ENCODE peak calls at places on chromosome 1, in six cellular contexts. One of them, this sample, is unnamed.

GRCh38 chr1:241939798-241940197 is 17.8 kb upstream of the BECN2 start:
- DNase-seq in neuronal stem cell: no peak
- DNase-seq in H1: no peak
- DNase-seq in IMR-90: no peak
- DNase-seq in H9: no peak
- DNase-seq in mesenchymal stem cell: no peak
- DNase-seq in this sample: no peak

GRCh38 chr1:85495556-85495955 is 30.6 kb upstream of the DDAH1 start:
- DNase-seq in neuronal stem cell: no peak
- DNase-seq in H1: no peak
- DNase-seq in IMR-90: peak
- DNase-seq in H9: no peak
- DNase-seq in mesenchymal stem cell: peak
- DNase-seq in this sample: peak

GRCh38 chr1:1291611-1292441 is 11.6 kb downstream of the SCNN1D start:
- DNase-seq in neuronal stem cell: no peak
- DNase-seq in H1: no peak
- DNase-seq in IMR-90: peak
- DNase-seq in H9: peak
- DNase-seq in mesenchymal stem cell: peak
- DNase-seq in this sample: peak

GRCh38 chr1:236020359-236021000 is 44.4 kb downstream of the NID1 start:
- DNase-seq in neuronal stem cell: no peak
- DNase-seq in H1: no peak
- DNase-seq in IMR-90: no peak
- DNase-seq in H9: no peak
- DNase-seq in mesenchymal stem cell: no peak
- DNase-seq in this sample: peak

GRCh38 chr1:3293563-3294080 is 160.8 kb upstream of the ARHGEF16 start:
- DNase-seq in neuronal stem cell: no peak
- DNase-seq in H1: no peak
- DNase-seq in IMR-90: no peak
- DNase-seq in H9: no peak
- DNase-seq in mesenchymal stem cell: no peak
- DNase-seq in this sample: no peak

GRCh38 chr1:33250724-33251123 is 5.6 kb upstream of the ZNF362 start:
- DNase-seq in neuronal stem cell: no peak
- DNase-seq in H1: no peak
- DNase-seq in IMR-90: no peak
- DNase-seq in H9: no peak
- DNase-seq in mesenchymal stem cell: no peak
- DNase-seq in this sample: no peak

GRCh38 chr1:83942914-83943313 is 56.0 kb downstream of the TTLL7 start:
- DNase-seq in neuronal stem cell: no peak
- DNase-seq in H1: no peak
- DNase-seq in IMR-90: peak
- DNase-seq in H9: no peak
- DNase-seq in mesenchymal stem cell: peak
- DNase-seq in this sample: peak

GRCh38 chr1:19606817-19607706 is 37.0 kb upstream of the NBL1 start:
- DNase-seq in neuronal stem cell: no peak
- DNase-seq in H1: no peak
- DNase-seq in IMR-90: peak
- DNase-seq in H9: no peak
- DNase-seq in mesenchymal stem cell: no peak
- DNase-seq in this sample: no peak

GRCh38 chr1:18945401-18945849 is 11.1 kb downstream of the IFFO2 start:
- DNase-seq in neuronal stem cell: no peak
- DNase-seq in H1: no peak
- DNase-seq in IMR-90: peak
- DNase-seq in H9: peak
- DNase-seq in mesenchymal stem cell: peak
- DNase-seq in this sample: no peak

GRCh38 chr1:234960722-234961467 is 167.7 kb downstream of the TOMM20 start:
- DNase-seq in neuronal stem cell: no peak
- DNase-seq in H1: no peak
- DNase-seq in IMR-90: peak
- DNase-seq in H9: no peak
- DNase-seq in mesenchymal stem cell: peak
- DNase-seq in this sample: no peak

GRCh38 chr1:233300326-233300725 is 4.8 kb upstream of the PCNX2 start:
- DNase-seq in neuronal stem cell: no peak
- DNase-seq in H1: no peak
- DNase-seq in IMR-90: peak
- DNase-seq in H9: no peak
- DNase-seq in mesenchymal stem cell: peak
- DNase-seq in this sample: no peak

GRCh38 chr1:11065796-11066195 is 6.0 kb upstream of the SRM start:
- DNase-seq in neuronal stem cell: no peak
- DNase-seq in H1: no peak
- DNase-seq in IMR-90: no peak
- DNase-seq in H9: no peak
- DNase-seq in mesenchymal stem cell: no peak
- DNase-seq in this sample: no peak

GRCh38 chr1:26993237-26994019 is at the start of gene TRNP1:
- DNase-seq in neuronal stem cell: peak
- DNase-seq in H1: no peak
- DNase-seq in IMR-90: peak
- DNase-seq in H9: peak
- DNase-seq in mesenchymal stem cell: peak
- DNase-seq in this sample: peak

GRCh38 chr1:243179714-243180113 is 75.4 kb downstream of the CEP170 start:
- DNase-seq in neuronal stem cell: no peak
- DNase-seq in H1: no peak
- DNase-seq in IMR-90: no peak
- DNase-seq in H9: no peak
- DNase-seq in mesenchymal stem cell: peak
- DNase-seq in this sample: no peak

GRCh38 chr1:1144122-1144842 is 28.4 kb upstream of the C1orf159 start:
- DNase-seq in neuronal stem cell: no peak
- DNase-seq in H1: no peak
- DNase-seq in IMR-90: no peak
- DNase-seq in H9: peak
- DNase-seq in mesenchymal stem cell: no peak
- DNase-seq in this sample: no peak

GRCh38 chr1:231036416-231036815 is 3.6 kb downstream of the FAM89A start:
- DNase-seq in neuronal stem cell: no peak
- DNase-seq in H1: no peak
- DNase-seq in IMR-90: no peak
- DNase-seq in H9: no peak
- DNase-seq in mesenchymal stem cell: peak
- DNase-seq in this sample: peak

GRCh38 chr1:214439352-214440119 is 111.9 kb downstream of the PTPN14 start:
- DNase-seq in neuronal stem cell: no peak
- DNase-seq in H1: no peak
- DNase-seq in IMR-90: peak
- DNase-seq in H9: peak
- DNase-seq in mesenchymal stem cell: peak
- DNase-seq in this sample: peak

DNA sequence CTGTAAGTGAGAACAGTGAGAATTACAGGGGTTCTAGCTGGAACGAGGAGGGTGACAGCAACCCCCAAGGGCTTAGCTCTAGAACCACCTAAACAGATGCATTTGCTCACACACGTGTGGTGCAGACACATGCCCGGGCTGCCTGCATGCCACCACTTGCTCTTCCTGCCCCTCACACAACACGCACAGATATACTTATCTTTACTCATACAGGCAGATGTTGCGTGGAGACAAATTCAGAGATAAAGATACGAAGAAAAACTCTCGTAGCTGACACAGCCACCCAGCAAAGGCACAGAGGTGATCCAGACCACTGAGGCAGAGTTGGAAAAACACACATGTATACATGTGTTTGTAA is 13.5 kb downstream of the VANGL1 start:
- DNase-seq in neuronal stem cell: no peak
- DNase-seq in H1: no peak
- DNase-seq in IMR-90: no peak
- DNase-seq in H9: no peak
- DNase-seq in mesenchymal stem cell: no peak
- DNase-seq in this sample: peak
- H4K8ac ChIP-seq in neuronal stem cell: no peak
- H4K8ac ChIP-seq in H1: no peak
- H4K8ac ChIP-seq in IMR-90: no peak
- H4K8ac ChIP-seq in H9: no peak
- H4K8ac ChIP-seq in mesenchymal stem cell: peak
- H4K8ac ChIP-seq in this sample: no peak

GRCh38 chr1:14740016-14740415 is 141.5 kb downstream of the KAZN start:
- DNase-seq in neuronal stem cell: no peak
- DNase-seq in H1: no peak
- DNase-seq in IMR-90: no peak
- DNase-seq in H9: peak
- DNase-seq in mesenchymal stem cell: no peak
- DNase-seq in this sample: no peak

GRCh38 chr1:14740466-14740865 is 142.0 kb downstream of the KAZN start:
- DNase-seq in neuronal stem cell: no peak
- DNase-seq in H1: no peak
- DNase-seq in IMR-90: no peak
- DNase-seq in H9: peak
- DNase-seq in mesenchymal stem cell: no peak
- DNase-seq in this sample: no peak

GRCh38 chr1:14745321-14745720 is 146.8 kb downstream of the KAZN start:
- DNase-seq in neuronal stem cell: no peak
- DNase-seq in H1: no peak
- DNase-seq in IMR-90: no peak
- DNase-seq in H9: no peak
- DNase-seq in mesenchymal stem cell: no peak
- DNase-seq in this sample: no peak

GRCh38 chr1:14743368-14743767 is 144.9 kb downstream of the KAZN start:
- DNase-seq in neuronal stem cell: no peak
- DNase-seq in H1: no peak
- DNase-seq in IMR-90: no peak
- DNase-seq in H9: no peak
- DNase-seq in mesenchymal stem cell: no peak
- DNase-seq in this sample: no peak

DNA sequence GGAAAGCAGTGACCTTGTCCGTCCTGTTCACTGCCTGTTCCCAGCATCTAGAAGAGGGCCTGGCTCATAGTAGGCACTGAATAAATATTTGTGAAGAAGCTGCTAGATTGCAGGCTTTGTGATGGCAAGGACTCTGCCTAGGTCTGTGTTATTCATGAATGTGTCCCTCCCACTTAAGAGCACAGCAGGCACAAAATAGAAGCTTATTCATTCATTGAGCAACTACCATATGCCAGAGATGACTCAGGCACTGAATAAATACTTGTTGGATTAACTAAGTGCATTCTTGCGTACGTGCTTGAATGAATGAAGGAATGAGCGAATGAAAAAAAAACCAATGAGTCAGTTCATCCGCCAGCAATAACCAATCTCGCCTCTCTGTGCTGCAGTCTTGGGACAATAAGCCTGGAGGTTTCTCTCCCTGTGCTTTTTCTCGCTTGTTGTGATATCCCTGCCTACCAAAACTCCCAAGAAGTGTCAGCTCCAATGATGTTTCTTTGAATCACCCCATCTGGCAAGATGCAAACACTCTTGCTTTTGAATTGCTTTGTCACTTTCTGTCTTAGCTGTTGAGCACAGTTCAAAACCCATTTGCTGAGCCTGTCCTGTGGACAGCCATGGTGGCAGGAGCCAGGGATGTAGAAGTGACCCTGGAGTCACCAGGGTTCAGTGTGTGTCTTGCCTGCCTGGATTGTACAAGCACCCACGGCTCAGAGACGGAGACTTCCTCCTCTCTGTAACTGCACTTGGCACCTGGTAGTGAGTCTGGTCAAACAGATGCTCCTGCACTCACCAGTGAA is 143.9 kb downstream of the KAZN start:
- DNase-seq in neuronal stem cell: no peak
- DNase-seq in H1: peak
- DNase-seq in IMR-90: peak
- DNase-seq in H9: peak
- DNase-seq in mesenchymal stem cell: peak
- DNase-seq in this sample: peak
- H3K4ac ChIP-seq in neuronal stem cell: no peak
- H3K4ac ChIP-seq in H1: peak
- H3K4ac ChIP-seq in IMR-90: peak
- H3K4ac ChIP-seq in H9: no peak
- H3K4ac ChIP-seq in mesenchymal stem cell: peak
- H3K4ac ChIP-seq in this sample: no peak

GRCh38 chr1:28150125-28150780 is 26.2 kb downstream of the PTAFR start:
- DNase-seq in neuronal stem cell: no peak
- DNase-seq in H1: no peak
- DNase-seq in IMR-90: no peak
- DNase-seq in H9: no peak
- DNase-seq in mesenchymal stem cell: no peak
- DNase-seq in this sample: no peak
- H4K91ac ChIP-seq in neuronal stem cell: no peak
- H4K91ac ChIP-seq in H1: no peak
- H4K91ac ChIP-seq in IMR-90: no peak
- H4K91ac ChIP-seq in H9: no peak
- H4K91ac ChIP-seq in mesenchymal stem cell: no peak
- H4K91ac ChIP-seq in this sample: no peak

GRCh38 chr1:113756461-113756860 is 2.8 kb downstream of the PHTF1 start:
- DNase-seq in neuronal stem cell: no peak
- DNase-seq in H1: no peak
- DNase-seq in IMR-90: no peak
- DNase-seq in H9: no peak
- DNase-seq in mesenchymal stem cell: no peak
- DNase-seq in this sample: no peak

GRCh38 chr1:113759341-113760101 is at the start of gene PHTF1:
- DNase-seq in neuronal stem cell: peak
- DNase-seq in H1: peak
- DNase-seq in IMR-90: peak
- DNase-seq in H9: peak
- DNase-seq in mesenchymal stem cell: peak
- DNase-seq in this sample: peak

GRCh38 chr1:113761937-113762336 is 2.7 kb upstream of the PHTF1 start:
- DNase-seq in neuronal stem cell: no peak
- DNase-seq in H1: no peak
- DNase-seq in IMR-90: no peak
- DNase-seq in H9: no peak
- DNase-seq in mesenchymal stem cell: no peak
- DNase-seq in this sample: no peak

GRCh38 chr1:113760102-113760804 is 967 bp upstream of the PHTF1 start:
- DNase-seq in neuronal stem cell: no peak
- DNase-seq in H1: no peak
- DNase-seq in IMR-90: no peak
- DNase-seq in H9: no peak
- DNase-seq in mesenchymal stem cell: no peak
- DNase-seq in this sample: no peak

DNA sequence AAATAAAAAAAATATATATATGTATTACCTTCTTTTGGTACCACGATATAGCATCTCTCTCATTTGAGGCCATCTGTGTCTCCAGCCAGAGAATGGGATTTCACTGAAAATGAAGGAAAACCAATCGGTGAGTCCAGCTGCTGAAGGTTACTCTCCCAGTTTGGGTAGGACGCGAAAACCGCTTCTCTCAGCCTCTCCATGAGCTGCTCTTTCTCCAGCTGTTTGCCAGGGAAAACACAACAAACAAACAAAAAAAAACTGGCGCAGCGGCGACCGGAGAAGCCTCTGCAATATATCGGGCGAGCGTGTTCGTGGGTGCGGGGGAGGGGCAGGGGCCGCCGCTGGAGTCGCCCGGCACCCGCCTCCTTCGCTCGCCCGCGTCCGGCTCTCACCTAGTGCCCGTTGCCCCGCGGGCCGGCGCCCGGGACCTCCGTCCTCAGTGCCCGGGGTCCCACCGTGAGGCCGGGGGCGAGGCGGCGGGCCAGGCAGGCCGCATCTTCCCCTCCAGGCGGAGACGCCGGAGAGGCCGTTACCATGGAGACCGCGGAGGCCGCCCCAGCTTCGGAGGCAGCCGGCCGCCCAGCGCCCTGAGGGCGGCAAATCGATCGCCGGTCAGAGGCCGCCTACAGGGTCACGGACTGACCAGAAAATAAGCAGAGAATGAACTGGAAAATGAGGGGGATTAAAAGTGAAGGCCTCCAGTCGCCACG is 500 bp downstream of the PHTF1 start:
- DNase-seq in neuronal stem cell: peak
- DNase-seq in H1: peak
- DNase-seq in IMR-90: peak
- DNase-seq in H9: peak
- DNase-seq in mesenchymal stem cell: peak
- DNase-seq in this sample: peak
- H4K8ac ChIP-seq in neuronal stem cell: no peak
- H4K8ac ChIP-seq in H1: peak
- H4K8ac ChIP-seq in IMR-90: peak
- H4K8ac ChIP-seq in H9: no peak
- H4K8ac ChIP-seq in mesenchymal stem cell: peak
- H4K8ac ChIP-seq in this sample: peak